ENCODE peak calls at places on chromosomes 13 and 19, in seven cellular contexts. One of them, this sample, is unnamed.
A peak's percentile ranks its signal among the peaks of the same experiment; 100 is the strongest.

GRCh38 chr13:113151745-113152707 is 6.4 kb upstream of the PROZ start:
- DNase-seq in fibroblast of the conjunctiva: peak; percentile 13
- DNase-seq in HFFc6: peak; percentile 11
- DNase-seq in GM04503: peak; percentile 22
- DNase-seq in T-cell: no peak
- DNase-seq in aorta: no peak
- DNase-seq in T-helper 17 cell: no peak
- DNase-seq in this sample: no peak

GRCh38 chr19:3096902-3097326 is 2.8 kb downstream of the GNA11 start:
- DNase-seq in T-helper 17 cell: no peak
- DNase-seq in fibroblast of the conjunctiva: no peak
- DNase-seq in aorta: no peak
- DNase-seq in T-cell: no peak
- DNase-seq in GM04503: no peak
- DNase-seq in HFFc6: no peak
- DNase-seq in this sample: no peak

GRCh38 chr19:9161427-9161826 is 17.4 kb upstream of the OR7D2 start:
- DNase-seq in HFFc6: no peak
- DNase-seq in T-cell: no peak
- DNase-seq in aorta: no peak
- DNase-seq in GM04503: no peak
- DNase-seq in T-helper 17 cell: no peak
- DNase-seq in fibroblast of the conjunctiva: no peak
- DNase-seq in this sample: no peak

GRCh38 chr19:46470376-46470775 is 987 bp downstream of the PNMA8A start:
- DNase-seq in HFFc6: no peak
- DNase-seq in T-helper 17 cell: no peak
- DNase-seq in GM04503: no peak
- DNase-seq in aorta: no peak
- DNase-seq in fibroblast of the conjunctiva: no peak
- DNase-seq in T-cell: no peak
- DNase-seq in this sample: no peak

GRCh38 chr19:8245869-8246835 is 37.0 kb downstream of the CERS4 start:
- DNase-seq in HFFc6: no peak
- DNase-seq in T-helper 17 cell: no peak
- DNase-seq in GM04503: no peak
- DNase-seq in T-cell: no peak
- DNase-seq in fibroblast of the conjunctiva: no peak
- DNase-seq in aorta: no peak
- DNase-seq in this sample: no peak

GRCh38 chr13:27667946-27668345 is 46.3 kb downstream of the POLR1D start:
- DNase-seq in T-helper 17 cell: no peak
- DNase-seq in GM04503: no peak
- DNase-seq in T-cell: no peak
- DNase-seq in fibroblast of the conjunctiva: no peak
- DNase-seq in HFFc6: no peak
- DNase-seq in aorta: no peak
- DNase-seq in this sample: no peak

GRCh38 chr13:26074706-26075105 is 22.9 kb upstream of the SHISA2 start:
- DNase-seq in fibroblast of the conjunctiva: no peak
- DNase-seq in HFFc6: no peak
- DNase-seq in T-cell: no peak
- DNase-seq in aorta: no peak
- DNase-seq in T-helper 17 cell: no peak
- DNase-seq in GM04503: no peak
- DNase-seq in this sample: no peak

GRCh38 chr13:41257535-41257934 is 5.8 kb downstream of the MTRF1 start:
- DNase-seq in T-cell: no peak
- DNase-seq in GM04503: no peak
- DNase-seq in fibroblast of the conjunctiva: no peak
- DNase-seq in aorta: no peak
- DNase-seq in T-helper 17 cell: no peak
- DNase-seq in HFFc6: no peak
- DNase-seq in this sample: no peak

GRCh38 chr13:40082644-40083043 is 427.2 kb downstream of the COG6 start:
- DNase-seq in aorta: peak; percentile 53
- DNase-seq in GM04503: no peak
- DNase-seq in T-helper 17 cell: no peak
- DNase-seq in T-cell: no peak
- DNase-seq in HFFc6: no peak
- DNase-seq in fibroblast of the conjunctiva: no peak
- DNase-seq in this sample: no peak

GRCh38 chr19:28148554-28148953 is 1064.4 kb downstream of the UQCRFS1 start:
- DNase-seq in T-helper 17 cell: no peak
- DNase-seq in GM04503: no peak
- DNase-seq in fibroblast of the conjunctiva: no peak
- DNase-seq in T-cell: no peak
- DNase-seq in aorta: no peak
- DNase-seq in HFFc6: no peak
- DNase-seq in this sample: no peak

GRCh38 chr13:40987606-40988280 is 31.4 kb downstream of the ELF1 start:
- DNase-seq in T-cell: no peak
- DNase-seq in fibroblast of the conjunctiva: no peak
- DNase-seq in T-helper 17 cell: no peak
- DNase-seq in aorta: no peak
- DNase-seq in GM04503: no peak
- DNase-seq in HFFc6: no peak
- DNase-seq in this sample: no peak

GRCh38 chr13:32941368-32941767 is 74.9 kb upstream of the KL start:
- DNase-seq in GM04503: no peak
- DNase-seq in T-cell: no peak
- DNase-seq in aorta: no peak
- DNase-seq in HFFc6: no peak
- DNase-seq in T-helper 17 cell: no peak
- DNase-seq in fibroblast of the conjunctiva: no peak
- DNase-seq in this sample: no peak

GRCh38 chr13:60645552-60646138 is 248.6 kb downstream of the TDRD3 start:
- DNase-seq in HFFc6: no peak
- DNase-seq in GM04503: no peak
- DNase-seq in T-helper 17 cell: no peak
- DNase-seq in aorta: no peak
- DNase-seq in fibroblast of the conjunctiva: no peak
- DNase-seq in T-cell: no peak
- DNase-seq in this sample: no peak

GRCh38 chr13:97030705-97031452 is 36.6 kb upstream of the OXGR1 start:
- DNase-seq in T-cell: no peak
- DNase-seq in fibroblast of the conjunctiva: peak; percentile 81
- DNase-seq in aorta: no peak
- DNase-seq in HFFc6: peak; percentile 37
- DNase-seq in T-helper 17 cell: no peak
- DNase-seq in GM04503: no peak
- DNase-seq in this sample: peak; percentile 69

GRCh38 chr13:66265446-66265845 is 964.7 kb downstream of the PCDH9 start:
- DNase-seq in T-helper 17 cell: no peak
- DNase-seq in HFFc6: no peak
- DNase-seq in T-cell: no peak
- DNase-seq in GM04503: no peak
- DNase-seq in fibroblast of the conjunctiva: no peak
- DNase-seq in aorta: no peak
- DNase-seq in this sample: no peak

GRCh38 chr19:51366999-51367564 is 894 bp upstream of the ETFB start:
- DNase-seq in HFFc6: no peak
- DNase-seq in T-helper 17 cell: no peak
- DNase-seq in aorta: peak; percentile 74
- DNase-seq in GM04503: no peak
- DNase-seq in fibroblast of the conjunctiva: no peak
- DNase-seq in T-cell: peak; percentile 35
- DNase-seq in this sample: no peak

GRCh38 chr13:45205124-45205523 is 4.3 kb upstream of the KCTD4 start:
- DNase-seq in T-cell: no peak
- DNase-seq in fibroblast of the conjunctiva: no peak
- DNase-seq in aorta: no peak
- DNase-seq in HFFc6: no peak
- DNase-seq in T-helper 17 cell: no peak
- DNase-seq in GM04503: no peak
- DNase-seq in this sample: no peak

GRCh38 chr13:87769445-87769844 is 98.3 kb downstream of the SLITRK5 start:
- DNase-seq in fibroblast of the conjunctiva: no peak
- DNase-seq in HFFc6: no peak
- DNase-seq in GM04503: no peak
- DNase-seq in aorta: no peak
- DNase-seq in T-cell: no peak
- DNase-seq in T-helper 17 cell: no peak
- DNase-seq in this sample: no peak

GRCh38 chr13:112451512-112452379 is 75.6 kb downstream of the SPACA7 start:
- DNase-seq in T-helper 17 cell: no peak
- DNase-seq in fibroblast of the conjunctiva: no peak
- DNase-seq in HFFc6: no peak
- DNase-seq in aorta: no peak
- DNase-seq in GM04503: no peak
- DNase-seq in T-cell: no peak
- DNase-seq in this sample: no peak

GRCh38 chr13:27966641-27967202 is 2.4 kb downstream of the CDX2 start:
- DNase-seq in aorta: no peak
- DNase-seq in T-cell: no peak
- DNase-seq in T-helper 17 cell: no peak
- DNase-seq in fibroblast of the conjunctiva: no peak
- DNase-seq in HFFc6: no peak
- DNase-seq in GM04503: no peak
- DNase-seq in this sample: no peak

GRCh38 chr19:48332662-48333466 is 7.5 kb downstream of the EMP3 start:
- DNase-seq in aorta: peak; percentile 92
- DNase-seq in GM04503: peak; percentile 87
- DNase-seq in T-cell: peak; percentile 98
- DNase-seq in T-helper 17 cell: peak; percentile 90
- DNase-seq in HFFc6: peak; percentile 93
- DNase-seq in fibroblast of the conjunctiva: peak; percentile 98
- DNase-seq in this sample: peak; percentile 100

GRCh38 chr13:40539954-40540706 is 126.3 kb downstream of the FOXO1 start:
- DNase-seq in fibroblast of the conjunctiva: peak; percentile 43
- DNase-seq in aorta: no peak
- DNase-seq in T-helper 17 cell: no peak
- DNase-seq in HFFc6: peak; percentile 60
- DNase-seq in T-cell: no peak
- DNase-seq in GM04503: peak; percentile 35
- DNase-seq in this sample: no peak

GRCh38 chr13:46598820-46599180 is 45.8 kb downstream of the LRCH1 start:
- DNase-seq in HFFc6: no peak
- DNase-seq in T-helper 17 cell: no peak
- DNase-seq in fibroblast of the conjunctiva: no peak
- DNase-seq in GM04503: no peak
- DNase-seq in T-cell: no peak
- DNase-seq in aorta: no peak
- DNase-seq in this sample: no peak

GRCh38 chr19:54388001-54388802 is 23.5 kb upstream of the LAIR1 start:
- DNase-seq in HFFc6: no peak
- DNase-seq in GM04503: no peak
- DNase-seq in T-helper 17 cell: peak; percentile 20
- DNase-seq in fibroblast of the conjunctiva: no peak
- DNase-seq in T-cell: peak; percentile 19
- DNase-seq in aorta: peak; percentile 72
- DNase-seq in this sample: no peak

This sample was measured in COR-L47.